ENCODE peak calls at places on chromosomes 2 and 18, in six cellular contexts. One of them, this sample, is unnamed.

GRCh38 chr18:45664824-45665763 is 49.8 kb downstream of the SLC14A2 start:
- DNase-seq in endothelial cell: peak
- DNase-seq in neural progenitor cell: peak
- DNase-seq in left ventricle myocardium inferior: no peak
- DNase-seq in lung: peak
- DNase-seq in AG09319: peak
- DNase-seq in this sample: peak

GRCh38 chr2:5521462-5521861 is 170.7 kb upstream of the SOX11 start:
- DNase-seq in endothelial cell: no peak
- DNase-seq in neural progenitor cell: no peak
- DNase-seq in left ventricle myocardium inferior: peak
- DNase-seq in lung: no peak
- DNase-seq in AG09319: no peak
- DNase-seq in this sample: no peak

GRCh38 chr2:108222261-108222660 is 17.5 kb upstream of the SULT1C3 start:
- DNase-seq in endothelial cell: no peak
- DNase-seq in neural progenitor cell: no peak
- DNase-seq in left ventricle myocardium inferior: no peak
- DNase-seq in lung: no peak
- DNase-seq in AG09319: no peak
- DNase-seq in this sample: no peak

GRCh38 chr2:202861987-202862386 is 9.6 kb downstream of the ICA1L start:
- DNase-seq in endothelial cell: no peak
- DNase-seq in neural progenitor cell: no peak
- DNase-seq in left ventricle myocardium inferior: no peak
- DNase-seq in lung: no peak
- DNase-seq in AG09319: no peak
- DNase-seq in this sample: no peak

GRCh38 chr2:147909178-147909577 is 64.3 kb downstream of the ACVR2A start:
- DNase-seq in endothelial cell: no peak
- DNase-seq in neural progenitor cell: no peak
- DNase-seq in left ventricle myocardium inferior: no peak
- DNase-seq in lung: no peak
- DNase-seq in AG09319: no peak
- DNase-seq in this sample: no peak

GRCh38 chr2:220275454-220275853 is 648.0 kb downstream of the SLC4A3 start:
- DNase-seq in endothelial cell: no peak
- DNase-seq in neural progenitor cell: no peak
- DNase-seq in left ventricle myocardium inferior: no peak
- DNase-seq in lung: no peak
- DNase-seq in AG09319: no peak
- DNase-seq in this sample: no peak

GRCh38 chr18:9048808-9049494 is 53.5 kb upstream of the NDUFV2 start:
- DNase-seq in endothelial cell: no peak
- DNase-seq in neural progenitor cell: no peak
- DNase-seq in left ventricle myocardium inferior: no peak
- DNase-seq in lung: no peak
- DNase-seq in AG09319: no peak
- DNase-seq in this sample: no peak

GRCh38 chr2:199303814-199304213 is 153.9 kb downstream of the SATB2 start:
- DNase-seq in endothelial cell: no peak
- DNase-seq in neural progenitor cell: no peak
- DNase-seq in left ventricle myocardium inferior: no peak
- DNase-seq in lung: no peak
- DNase-seq in AG09319: peak
- DNase-seq in this sample: no peak

GRCh38 chr2:101197215-101197745 is 46.1 kb upstream of the TBC1D8 start:
- DNase-seq in endothelial cell: no peak
- DNase-seq in neural progenitor cell: no peak
- DNase-seq in left ventricle myocardium inferior: no peak
- DNase-seq in lung: no peak
- DNase-seq in AG09319: no peak
- DNase-seq in this sample: peak

GRCh38 chr2:16007167-16007934 is 67.0 kb downstream of the MYCN start:
- DNase-seq in endothelial cell: no peak
- DNase-seq in neural progenitor cell: no peak
- DNase-seq in left ventricle myocardium inferior: no peak
- DNase-seq in lung: no peak
- DNase-seq in AG09319: no peak
- DNase-seq in this sample: no peak

GRCh38 chr18:11733031-11733430 is 44.0 kb downstream of the GNAL start:
- DNase-seq in endothelial cell: peak
- DNase-seq in neural progenitor cell: peak
- DNase-seq in left ventricle myocardium inferior: peak
- DNase-seq in lung: peak
- DNase-seq in AG09319: peak
- DNase-seq in this sample: peak

GRCh38 chr2:60510713-60511112 is 42.7 kb downstream of the BCL11A start:
- DNase-seq in endothelial cell: no peak
- DNase-seq in neural progenitor cell: no peak
- DNase-seq in left ventricle myocardium inferior: no peak
- DNase-seq in lung: no peak
- DNase-seq in AG09319: no peak
- DNase-seq in this sample: no peak

GRCh38 chr18:79951545-79952456 is at the start of gene SLC66A2:
- DNase-seq in endothelial cell: peak
- DNase-seq in neural progenitor cell: peak
- DNase-seq in left ventricle myocardium inferior: peak
- DNase-seq in lung: peak
- DNase-seq in AG09319: peak
- DNase-seq in this sample: peak

GRCh38 chr2:38269421-38269820 is 107.7 kb downstream of the ATL2 start:
- DNase-seq in endothelial cell: no peak
- DNase-seq in neural progenitor cell: no peak
- DNase-seq in left ventricle myocardium inferior: no peak
- DNase-seq in lung: no peak
- DNase-seq in AG09319: no peak
- DNase-seq in this sample: no peak

GRCh38 chr18:74869904-74870863 is 272.5 kb downstream of the ZNF407 start:
- DNase-seq in endothelial cell: no peak
- DNase-seq in neural progenitor cell: peak
- DNase-seq in left ventricle myocardium inferior: no peak
- DNase-seq in lung: no peak
- DNase-seq in AG09319: no peak
- DNase-seq in this sample: no peak

GRCh38 chr18:22840606-22841144 is 92.5 kb upstream of the RBBP8 start:
- DNase-seq in endothelial cell: no peak
- DNase-seq in neural progenitor cell: no peak
- DNase-seq in left ventricle myocardium inferior: no peak
- DNase-seq in lung: no peak
- DNase-seq in AG09319: peak
- DNase-seq in this sample: no peak

GRCh38 chr2:108594132-108594981 is 60.1 kb downstream of the LIMS1 start:
- DNase-seq in endothelial cell: no peak
- DNase-seq in neural progenitor cell: no peak
- DNase-seq in left ventricle myocardium inferior: no peak
- DNase-seq in lung: no peak
- DNase-seq in AG09319: no peak
- DNase-seq in this sample: peak

GRCh38 chr18:47254341-47254939 is 3.0 kb upstream of the SKOR2 start:
- DNase-seq in endothelial cell: peak
- DNase-seq in neural progenitor cell: peak
- DNase-seq in left ventricle myocardium inferior: peak
- DNase-seq in lung: peak
- DNase-seq in AG09319: no peak
- DNase-seq in this sample: peak

GRCh38 chr2:149572102-149572953 is 15.2 kb downstream of the MMADHC start:
- DNase-seq in endothelial cell: no peak
- DNase-seq in neural progenitor cell: no peak
- DNase-seq in left ventricle myocardium inferior: no peak
- DNase-seq in lung: no peak
- DNase-seq in AG09319: no peak
- DNase-seq in this sample: no peak

GRCh38 chr2:206289391-206289790 is 14.9 kb downstream of the ZDBF2 start:
- DNase-seq in endothelial cell: no peak
- DNase-seq in neural progenitor cell: no peak
- DNase-seq in left ventricle myocardium inferior: no peak
- DNase-seq in lung: no peak
- DNase-seq in AG09319: no peak
- DNase-seq in this sample: no peak

GRCh38 chr2:53994735-53995538 is 24.1 kb upstream of the PSME4 start:
- DNase-seq in endothelial cell: no peak
- DNase-seq in neural progenitor cell: no peak
- DNase-seq in left ventricle myocardium inferior: no peak
- DNase-seq in lung: no peak
- DNase-seq in AG09319: no peak
- DNase-seq in this sample: no peak

GRCh38 chr2:70258532-70258875 is 567 bp downstream of the PCYOX1 start:
- DNase-seq in endothelial cell: peak
- DNase-seq in neural progenitor cell: peak
- DNase-seq in left ventricle myocardium inferior: peak
- DNase-seq in lung: peak
- DNase-seq in AG09319: no peak
- DNase-seq in this sample: no peak

DNA sequence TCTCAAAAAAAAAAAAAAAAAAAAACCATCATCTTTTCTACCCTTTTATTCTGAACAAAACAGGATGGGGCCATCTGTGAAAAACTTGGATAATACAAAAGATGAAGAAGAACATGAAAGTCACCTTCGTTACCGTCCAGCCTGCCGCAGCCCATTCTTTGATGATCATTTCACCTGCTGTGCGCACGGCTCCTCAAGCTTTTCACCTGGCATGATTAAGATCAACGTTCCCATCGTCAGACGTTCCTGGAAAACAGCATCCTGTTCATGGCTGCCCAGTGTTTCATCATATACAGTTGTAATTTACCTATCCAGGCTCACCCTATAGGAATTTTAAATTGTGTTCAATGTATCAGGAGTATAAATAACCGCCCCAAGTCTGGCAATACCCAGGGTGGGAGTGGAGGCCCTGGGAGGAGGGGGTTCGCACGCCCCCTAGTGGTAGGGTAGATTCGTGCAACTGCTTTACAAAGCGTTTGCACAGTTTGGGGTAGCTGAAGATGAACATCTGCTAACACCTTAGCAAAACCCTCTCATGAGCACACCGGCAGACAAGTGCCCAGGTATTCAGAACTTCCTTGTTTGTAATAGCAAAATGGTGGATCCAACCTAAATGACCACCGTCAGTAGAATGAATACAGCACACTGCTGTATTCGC is 49.0 kb upstream of the GLI2 start:
- DNase-seq in endothelial cell: no peak
- DNase-seq in neural progenitor cell: no peak
- DNase-seq in left ventricle myocardium inferior: no peak
- DNase-seq in lung: no peak
- DNase-seq in AG09319: no peak
- DNase-seq in this sample: peak
- TF ChIP-seq CTCF in endothelial cell: peak
- TF ChIP-seq CTCF in neural progenitor cell: peak
- TF ChIP-seq CTCF in left ventricle myocardium inferior: no peak
- TF ChIP-seq CTCF in lung: no peak
- TF ChIP-seq CTCF in AG09319: peak
- TF ChIP-seq CTCF in this sample: peak

GRCh38 chr2:215831296-215831913 is 181.9 kb downstream of the MREG start:
- DNase-seq in endothelial cell: no peak
- DNase-seq in neural progenitor cell: no peak
- DNase-seq in left ventricle myocardium inferior: peak
- DNase-seq in lung: no peak
- DNase-seq in AG09319: no peak
- DNase-seq in this sample: peak

GRCh38 chr2:215829261-215829660 is 184.1 kb downstream of the MREG start:
- DNase-seq in endothelial cell: no peak
- DNase-seq in neural progenitor cell: no peak
- DNase-seq in left ventricle myocardium inferior: no peak
- DNase-seq in lung: no peak
- DNase-seq in AG09319: no peak
- DNase-seq in this sample: no peak

GRCh38 chr2:215832791-215833190 is 180.6 kb downstream of the MREG start:
- DNase-seq in endothelial cell: no peak
- DNase-seq in neural progenitor cell: no peak
- DNase-seq in left ventricle myocardium inferior: no peak
- DNase-seq in lung: peak
- DNase-seq in AG09319: no peak
- DNase-seq in this sample: no peak

GRCh38 chr2:215828528-215829184 is 184.7 kb downstream of the MREG start:
- DNase-seq in endothelial cell: peak
- DNase-seq in neural progenitor cell: peak
- DNase-seq in left ventricle myocardium inferior: no peak
- DNase-seq in lung: peak
- DNase-seq in AG09319: no peak
- DNase-seq in this sample: peak

DNA sequence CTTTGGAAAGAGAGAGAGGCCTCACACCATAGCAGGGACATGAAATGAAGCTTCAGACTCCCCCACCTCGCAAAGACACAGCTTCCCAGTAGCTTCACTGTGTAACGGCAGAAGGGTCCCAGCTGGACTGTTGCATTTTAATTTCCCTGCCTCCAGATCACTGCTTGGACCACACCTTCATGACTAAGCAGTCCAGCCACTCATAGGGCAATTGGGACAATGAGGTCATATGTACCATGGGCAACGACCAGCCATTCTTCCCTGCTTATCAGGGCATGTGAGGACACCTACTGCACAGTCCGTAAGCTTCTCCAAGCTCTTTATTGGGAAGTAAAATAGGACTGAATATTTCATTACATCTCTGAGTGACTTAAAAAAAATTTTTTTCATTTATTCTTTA is 183.0 kb downstream of the MREG start:
- DNase-seq in endothelial cell: no peak
- DNase-seq in neural progenitor cell: no peak
- DNase-seq in left ventricle myocardium inferior: peak
- DNase-seq in lung: peak
- DNase-seq in AG09319: no peak
- DNase-seq in this sample: peak
- TF ChIP-seq CTCF in endothelial cell: no peak
- TF ChIP-seq CTCF in neural progenitor cell: no peak
- TF ChIP-seq CTCF in left ventricle myocardium inferior: no peak
- TF ChIP-seq CTCF in lung: no peak
- TF ChIP-seq CTCF in AG09319: no peak
- TF ChIP-seq CTCF in this sample: no peak

GRCh38 chr2:55017428-55017827 is 32.8 kb downstream of the RTN4 start:
- DNase-seq in endothelial cell: no peak
- DNase-seq in neural progenitor cell: no peak
- DNase-seq in left ventricle myocardium inferior: no peak
- DNase-seq in lung: no peak
- DNase-seq in AG09319: no peak
- DNase-seq in this sample: no peak

GRCh38 chr2:55014962-55015939 is 35.0 kb downstream of the RTN4 start:
- DNase-seq in endothelial cell: peak
- DNase-seq in neural progenitor cell: peak
- DNase-seq in left ventricle myocardium inferior: no peak
- DNase-seq in lung: peak
- DNase-seq in AG09319: peak
- DNase-seq in this sample: peak

GRCh38 chr2:55019547-55020258 is 30.5 kb downstream of the RTN4 start:
- DNase-seq in endothelial cell: no peak
- DNase-seq in neural progenitor cell: no peak
- DNase-seq in left ventricle myocardium inferior: no peak
- DNase-seq in lung: no peak
- DNase-seq in AG09319: no peak
- DNase-seq in this sample: no peak

GRCh38 chr2:55017880-55018279 is 32.4 kb downstream of the RTN4 start:
- DNase-seq in endothelial cell: no peak
- DNase-seq in neural progenitor cell: no peak
- DNase-seq in left ventricle myocardium inferior: no peak
- DNase-seq in lung: no peak
- DNase-seq in AG09319: no peak
- DNase-seq in this sample: no peak

GRCh38 chr2:55018619-55019018 is 31.6 kb downstream of the RTN4 start:
- DNase-seq in endothelial cell: no peak
- DNase-seq in neural progenitor cell: no peak
- DNase-seq in left ventricle myocardium inferior: no peak
- DNase-seq in lung: no peak
- DNase-seq in AG09319: no peak
- DNase-seq in this sample: no peak
- TF ChIP-seq CTCF in endothelial cell: no peak
- TF ChIP-seq CTCF in neural progenitor cell: no peak
- TF ChIP-seq CTCF in left ventricle myocardium inferior: no peak
- TF ChIP-seq CTCF in lung: no peak
- TF ChIP-seq CTCF in AG09319: no peak
- TF ChIP-seq CTCF in this sample: no peak

GRCh38 chr18:63515279-63515678 is 26.9 kb upstream of the SERPINB12 start:
- DNase-seq in endothelial cell: no peak
- DNase-seq in neural progenitor cell: peak
- DNase-seq in left ventricle myocardium inferior: no peak
- DNase-seq in lung: no peak
- DNase-seq in AG09319: no peak
- DNase-seq in this sample: no peak
- TF ChIP-seq CTCF in endothelial cell: peak
- TF ChIP-seq CTCF in neural progenitor cell: peak
- TF ChIP-seq CTCF in left ventricle myocardium inferior: no peak
- TF ChIP-seq CTCF in lung: no peak
- TF ChIP-seq CTCF in AG09319: no peak
- TF ChIP-seq CTCF in this sample: no peak